ENCODE peak calls at places on chromosomes 13 and 19, in six cellular contexts. V is HCT116, Q is IMR-90, X is adrenal gland, E is tibial nerve, T is A549. L is an unnamed sample.

GRCh38 chr19:13872695-13873389 is 4.1 kb upstream of the NANOS3 start:
- DNase-seq in V (no peak), X (no peak), Q (no peak), E (no peak), T (peak; percentile 71), L (peak; percentile 68)

GRCh38 chr13:60043262-60043661 is 120.5 kb downstream of the DIAPH3 start:
- DNase-seq in E (no peak), Q (peak; percentile 4), X (no peak), T (no peak), V (no peak), L (no peak)

GRCh38 chr13:43878897-43879322 is 630 bp downstream of the CCDC122 start:
- DNase-seq in Q (peak; percentile 81), E (peak; percentile 62), V (no peak), X (peak; percentile 85), T (peak; percentile 41), L (peak; percentile 52)

GRCh38 chr19:40466219-40467006 is at the start of gene SPTBN4:
- DNase-seq in X (peak; percentile 58), Q (no peak), T (no peak), V (no peak), E (peak; percentile 21), L (no peak)

GRCh38 chr13:86585826-86586225 is 786.6 kb upstream of the SLITRK6 start:
- DNase-seq in E (peak; percentile 13), X (peak; percentile 71), T (no peak), V (no peak), Q (peak; percentile 93), L (no peak)

GRCh38 chr13:27976362-27977177 is 7.5 kb upstream of the CDX2 start:
- DNase-seq in T (no peak), V (no peak), Q (no peak), E (no peak), X (no peak), L (no peak)

GRCh38 chr13:98480915-98481510 is 95.9 kb downstream of the STK24 start:
- DNase-seq in T (no peak), E (no peak), Q (peak; percentile 69), V (no peak), X (no peak), L (peak; percentile 46)

GRCh38 chr19:9308091-9308490 is 1.5 kb downstream of the ZNF699 start:
- DNase-seq in V (no peak), E (no peak), X (no peak), Q (no peak), T (no peak), L (no peak)

GRCh38 chr19:18279516-18280246 is 1.7 kb downstream of the JUND start:
- DNase-seq in Q (peak; percentile 92), X (peak; percentile 93), V (peak; percentile 83), E (peak; percentile 89), T (peak; percentile 65), L (peak; percentile 97)

GRCh38 chr13:23992722-23993438 is 95.6 kb upstream of the C1QTNF9B start:
- DNase-seq in V (no peak), T (no peak), X (no peak), E (no peak), Q (no peak), L (no peak)

GRCh38 chr13:76861859-76862258 is 24.3 kb downstream of the KCTD12 start:
- DNase-seq in E (no peak), X (no peak), T (no peak), Q (no peak), V (no peak), L (no peak)

GRCh38 chr13:113666324-113666660 is 727 bp upstream of the GRK1 start:
- DNase-seq in T (no peak), X (no peak), V (no peak), E (no peak), Q (no peak), L (no peak)

GRCh38 chr19:51024924-51025323 is 1.5 kb downstream of the KLK11 start:
- DNase-seq in V (no peak), E (no peak), X (no peak), Q (no peak), T (no peak), L (no peak)

GRCh38 chr19:51127032-51127431 is 2.3 kb downstream of the SIGLEC9 start:
- DNase-seq in X (no peak), T (no peak), Q (no peak), V (no peak), E (no peak), L (no peak)

DNA sequence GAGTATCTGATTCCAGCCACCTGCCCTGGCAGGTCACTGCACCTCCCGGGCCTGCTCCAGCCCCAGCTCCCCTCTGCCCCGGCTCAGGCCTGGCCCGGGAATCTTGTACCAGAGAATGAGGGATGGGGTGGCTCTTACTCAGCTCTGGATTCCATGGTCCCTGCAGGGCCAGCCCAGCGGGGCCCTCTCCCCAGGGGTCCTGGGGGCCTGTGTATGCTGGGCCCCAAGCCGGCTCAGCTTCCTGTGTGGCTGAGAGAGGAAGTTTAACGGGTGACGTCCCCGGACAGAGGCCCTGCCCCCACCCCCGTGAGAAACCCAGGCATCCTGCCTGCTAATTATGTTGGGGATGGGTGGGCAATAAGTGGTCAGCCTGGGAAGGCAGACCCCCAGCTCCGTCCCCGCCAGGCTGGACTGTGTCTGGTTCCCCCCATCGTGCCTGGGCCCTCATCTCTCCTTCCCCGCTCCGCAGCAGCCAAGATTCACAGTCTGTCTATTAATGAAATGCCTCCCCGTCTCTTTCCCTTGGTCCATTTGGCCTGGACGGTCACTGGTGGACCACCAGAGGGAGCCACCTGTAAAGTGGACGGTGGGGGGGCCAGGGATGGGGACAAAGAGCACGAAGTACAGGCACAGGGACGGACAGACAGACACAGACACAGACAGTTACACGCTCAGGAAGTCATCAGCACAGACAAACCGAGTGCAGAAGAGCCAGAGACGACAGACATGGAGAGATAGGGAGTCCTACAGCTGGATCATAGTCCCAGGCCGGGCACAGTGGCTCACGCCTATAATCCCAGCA is at the start of gene DENND1C:
- DNase-seq in X (peak; percentile 69), Q (no peak), V (no peak), E (peak; percentile 11), T (no peak), L (no peak)
- TF ChIP-seq POLR2A in X (no peak), Q (no peak), V (no peak), E (no peak), T (no peak), L (no peak)

DNA sequence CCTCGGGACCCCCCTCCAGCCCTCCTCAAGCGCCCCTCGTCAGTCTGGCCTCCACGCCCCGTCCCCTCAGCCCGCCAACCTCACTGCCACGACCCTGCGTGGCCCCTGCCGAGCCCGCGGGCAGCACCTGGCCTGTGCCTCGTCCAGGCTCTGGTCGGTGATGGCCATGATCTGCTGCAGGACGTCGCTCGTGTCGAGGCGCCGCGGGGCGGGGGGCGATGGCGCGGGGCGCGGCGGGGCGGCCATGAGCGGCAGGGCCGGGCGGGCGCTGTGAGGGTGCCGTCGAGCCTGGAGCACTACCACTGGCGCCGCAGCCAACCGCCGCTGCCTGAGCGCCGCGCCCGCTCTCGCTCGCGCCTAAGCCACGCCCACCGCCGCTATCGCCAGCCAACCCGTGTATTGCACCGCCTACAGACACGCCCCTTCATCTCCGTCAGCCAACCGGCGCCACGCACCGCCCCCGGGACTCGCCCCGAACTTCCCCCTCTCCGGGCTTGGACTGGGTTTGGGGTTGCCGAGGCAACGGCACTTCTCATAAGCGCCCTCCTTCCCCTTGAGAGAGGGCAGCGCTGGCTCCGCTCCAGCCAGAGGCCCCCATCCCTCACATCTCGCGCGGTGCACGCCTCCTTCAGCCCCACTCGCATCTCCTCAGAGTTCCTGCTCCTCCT is at the start of gene PBX4:
- DNase-seq in X (peak; percentile 87), E (peak; percentile 91), T (peak; percentile 70), V (peak; percentile 86), Q (peak; percentile 82), L (peak; percentile 85)
- TF ChIP-seq POLR2A in X (no peak), E (peak; percentile 37), T (no peak), V (no peak), Q (peak; percentile 26), L (no peak)

GRCh38 chr19:4694211-4694987 is 24.3 kb upstream of the MYDGF start:
- DNase-seq in T (peak; percentile 93), V (peak; percentile 93), E (no peak), X (peak; percentile 57), Q (peak; percentile 94), L (no peak)
- TF ChIP-seq POLR2A in T (no peak), V (no peak), E (no peak), X (no peak), Q (no peak), L (no peak)

DNA sequence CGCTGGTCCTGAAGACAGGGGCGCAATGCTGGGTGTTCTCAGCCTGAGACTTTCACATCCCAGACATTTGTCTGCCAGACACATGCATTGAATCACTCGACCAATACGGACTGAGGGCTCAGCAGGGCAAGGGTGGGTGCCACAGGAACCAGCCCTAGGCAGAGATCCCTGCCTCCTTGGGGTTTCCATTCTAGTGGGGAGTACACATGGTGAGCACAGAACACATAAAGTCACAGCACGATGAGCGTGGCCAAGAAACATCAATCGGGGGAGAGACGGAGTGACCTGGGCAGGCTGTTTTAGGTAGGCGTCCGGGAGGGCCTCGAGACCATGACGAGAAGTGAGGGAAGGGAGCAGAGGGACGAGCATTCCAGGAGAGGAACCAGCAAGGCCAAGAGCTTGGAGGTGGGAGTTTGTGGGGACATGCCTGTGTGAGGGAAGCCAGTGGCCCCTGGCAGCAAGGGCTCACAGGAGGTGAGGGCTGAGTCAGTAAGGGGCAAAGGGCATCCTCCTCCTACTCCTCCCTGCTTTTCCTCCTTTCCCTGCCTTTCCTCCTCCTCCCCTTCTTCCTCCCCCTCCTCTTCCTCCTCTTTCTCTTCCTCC is 126.3 kb upstream of the PEG3 start:
- DNase-seq in X (no peak), V (no peak), E (no peak), T (no peak), Q (no peak), L (no peak)
- TF ChIP-seq POLR2A in X (no peak), V (no peak), E (no peak), T (no peak), Q (no peak), L (no peak)

GRCh38 chr19:46131485-46132143 is 7.1 kb upstream of the IGFL3 start:
- DNase-seq in E (no peak), X (no peak), V (no peak), T (no peak), Q (no peak), L (no peak)
- TF ChIP-seq POLR2A in E (no peak), X (no peak), V (no peak), T (no peak), Q (no peak), L (no peak)

GRCh38 chr13:45341799-45342584 is 1.0 kb upstream of the TPT1 start:
- DNase-seq in V (no peak), T (no peak), E (peak; percentile 45), Q (no peak), X (peak; percentile 81), L (peak; percentile 60)
- TF ChIP-seq POLR2A in V (no peak), T (no peak), E (no peak), Q (no peak), X (no peak), L (no peak)